ENCODE peak calls at places on chromosomes 6 and 20, in seven cellular contexts. X is fibroblast of lung; Z is AG08396; T is stimulated activated effector memory CD8-positive, alpha-beta T cell treated with anti-CD3 and anti-CD28 coated beads, Interleukin-12 subunit alpha, Interleukin-12 subunit beta, amount 100 ng/mL, for 72 hours; E is B cell; R is endodermal cell; J is PC-9. U is an unnamed sample.
A peak's percentile ranks its signal among the peaks of the same experiment; 100 is the strongest.

GRCh38 chr6:28585335-28585734 is 59.7 kb downstream of the GPX5 start:
- DNase-seq in J (no peak), X (peak; percentile 61), Z (no peak), R (no peak), T (no peak), E (no peak), U (no peak)

GRCh38 chr20:48339986-48340884 is 487.6 kb downstream of the PREX1 start:
- DNase-seq in R (no peak), J (no peak), E (no peak), X (no peak), T (no peak), Z (no peak), U (no peak)

GRCh38 chr6:120116343-120116742 is 766.8 kb upstream of the MAN1A1 start:
- DNase-seq in E (no peak), X (no peak), Z (no peak), J (no peak), R (no peak), T (no peak), U (no peak)

GRCh38 chr20:2237059-2237458 is 58.7 kb upstream of the TGM3 start:
- DNase-seq in J (peak; percentile 70), X (peak; percentile 77), R (peak; percentile 52), T (no peak), E (no peak), Z (peak; percentile 87), U (no peak)

GRCh38 chr6:7051780-7052440 is 55.9 kb upstream of the RREB1 start:
- DNase-seq in X (peak; percentile 37), T (peak; percentile 25), E (peak; percentile 85), Z (peak; percentile 70), R (peak; percentile 88), J (peak; percentile 61), U (no peak)

GRCh38 chr20:36527331-36528125 is 13.8 kb upstream of the MYL9 start:
- DNase-seq in E (no peak), J (no peak), Z (peak; percentile 57), X (peak; percentile 42), R (no peak), T (no peak), U (no peak)

GRCh38 chr6:81761197-81761596 is 8.7 kb upstream of the TENT5A start:
- DNase-seq in Z (peak; percentile 9), T (no peak), X (peak; percentile 68), J (no peak), R (no peak), E (no peak), U (no peak)

GRCh38 chr6:46367365-46367764 is 123.9 kb downstream of the RCAN2 start:
- DNase-seq in T (no peak), J (no peak), R (no peak), E (no peak), Z (no peak), X (no peak), U (no peak)

GRCh38 chr6:134063966-134064445 is 11.6 kb upstream of the SLC2A12 start:
- DNase-seq in E (peak; percentile 63), Z (peak; percentile 73), T (peak; percentile 25), R (peak; percentile 90), X (peak; percentile 86), J (peak; percentile 62), U (peak; percentile 40)

GRCh38 chr20:23629017-23629541 is 8.7 kb downstream of the CST3 start:
- DNase-seq in J (peak; percentile 84), T (no peak), Z (peak; percentile 49), X (peak; percentile 76), R (peak; percentile 76), E (no peak), U (peak; percentile 48)

GRCh38 chr20:46698788-46699187 is 9.5 kb upstream of the TP53RK start:
- DNase-seq in E (no peak), J (no peak), T (no peak), R (no peak), X (no peak), Z (no peak), U (no peak)

GRCh38 chr6:37994238-37994637 is 174.7 kb downstream of the ZFAND3 start:
- DNase-seq in R (no peak), Z (no peak), T (no peak), E (no peak), J (no peak), X (no peak), U (no peak)